ENCODE peak calls at places on chromosome 21, in six cellular contexts. W is stimulated activated CD8-positive, alpha-beta memory T cell treated with anti-CD3 and anti-CD28 coated beads, Interleukin-15, amount 100 ng/mL, for 1 hour; H is PC-3; L is BE2C; I is hypothalamus; Z is CD8-positive, alpha-beta memory T cell. R is an unnamed sample.

GRCh38 chr21:36321325-36322082 is 1.5 kb downstream of the MORC3 start:
- DNase-seq in W (no peak), I (peak; percentile 12), L (peak; percentile 9), H (peak; percentile 35), Z (no peak), R (peak; percentile 8)

GRCh38 chr21:26966360-26966977 is 419 bp downstream of the ADAMTS5 start:
- DNase-seq in H (no peak), W (no peak), L (peak; percentile 20), Z (no peak), I (peak; percentile 20), R (no peak)

GRCh38 chr21:45826733-45827692 is 154.6 kb upstream of the COL6A1 start:
- DNase-seq in Z (no peak), L (no peak), H (no peak), I (no peak), W (no peak), R (no peak)

GRCh38 chr21:44049606-44050005 is 37.5 kb downstream of the TRAPPC10 start:
- DNase-seq in H (no peak), I (no peak), L (no peak), W (no peak), Z (no peak), R (no peak)

GRCh38 chr21:32456497-32456918 is 44.0 kb downstream of the EVA1C start:
- DNase-seq in I (no peak), W (no peak), L (no peak), Z (no peak), H (peak; percentile 51), R (no peak)

GRCh38 chr21:44574457-44575306 is 1.2 kb downstream of the KRTAP10-4 start:
- DNase-seq in W (no peak), H (peak; percentile 14), L (no peak), I (no peak), Z (no peak), R (no peak)

GRCh38 chr21:18477059-18477458 is 73.5 kb upstream of the TMPRSS15 start:
- DNase-seq in L (no peak), H (peak; percentile 30), I (no peak), Z (no peak), W (no peak), R (no peak)

GRCh38 chr21:25862596-25862995 is 127.8 kb downstream of the GABPA start:
- DNase-seq in Z (peak; percentile 48), I (no peak), W (no peak), L (peak; percentile 28), H (peak; percentile 74), R (peak; percentile 4)

GRCh38 chr21:43657355-43658093 is 1.8 kb downstream of the HSF2BP start:
- DNase-seq in L (peak; percentile 23), Z (no peak), H (no peak), W (no peak), I (no peak), R (no peak)

GRCh38 chr21:46435786-46436227 is 22.9 kb upstream of the DIP2A start:
- DNase-seq in H (no peak), I (no peak), L (no peak), W (no peak), Z (no peak), R (no peak)

GRCh38 chr21:29430581-29430980 is 131.9 kb downstream of the BACH1 start:
- DNase-seq in H (no peak), I (no peak), W (no peak), Z (no peak), L (no peak), R (peak; percentile 31)

GRCh38 chr21:34834852-34835501 is 166.2 kb downstream of the CLIC6 start:
- DNase-seq in Z (no peak), I (no peak), H (no peak), L (no peak), W (no peak), R (no peak)

GRCh38 chr21:45427331-45428271 is 22.6 kb downstream of the COL18A1 start:
- DNase-seq in W (no peak), Z (no peak), I (no peak), L (peak; percentile 68), H (peak; percentile 97), R (peak; percentile 55)

GRCh38 chr21:35602811-35603210 is 457.5 kb downstream of the SETD4 start:
- DNase-seq in H (no peak), Z (no peak), W (no peak), I (no peak), L (no peak), R (no peak)

GRCh38 chr21:41758550-41758949 is 8.3 kb downstream of the RIPK4 start:
- DNase-seq in W (no peak), H (peak; percentile 99), L (no peak), I (no peak), Z (no peak), R (no peak)

GRCh38 chr21:38639782-38640750 is 141.8 kb upstream of the ERG start:
- DNase-seq in Z (no peak), I (no peak), L (no peak), H (no peak), W (no peak), R (no peak)

GRCh38 chr21:45104560-45104959 is 30.2 kb downstream of the ADARB1 start:
- DNase-seq in H (peak; percentile 43), L (peak; percentile 47), I (no peak), W (no peak), Z (no peak), R (no peak)

GRCh38 chr21:40143822-40144525 is 276.7 kb downstream of the PCP4 start:
- DNase-seq in W (peak; percentile 2), Z (no peak), L (peak; percentile 35), I (peak; percentile 36), H (peak; percentile 71), R (peak; percentile 84)

GRCh38 chr21:31988492-31989285 is 115.9 kb downstream of the HUNK start:
- DNase-seq in I (no peak), W (no peak), Z (no peak), L (no peak), H (no peak), R (no peak)

GRCh38 chr21:19648376-19648775 is 1244.8 kb upstream of the TMPRSS15 start:
- DNase-seq in L (no peak), I (no peak), Z (no peak), H (peak; percentile 29), W (no peak), R (no peak)

GRCh38 chr21:31554511-31555022 is 104.9 kb upstream of the SOD1 start:
- DNase-seq in W (no peak), H (peak; percentile 78), Z (no peak), L (no peak), I (no peak), R (no peak)

GRCh38 chr21:28699591-28700259 is 293.0 kb downstream of the LTN1 start:
- DNase-seq in I (no peak), W (no peak), Z (no peak), H (no peak), L (no peak), R (no peak)

GRCh38 chr21:45361033-45361997 is 43.6 kb upstream of the COL18A1 start:
- DNase-seq in I (no peak), W (no peak), Z (no peak), L (no peak), H (no peak), R (no peak)

GRCh38 chr21:44996096-44996495 is 56.3 kb downstream of the SLX9 start:
- DNase-seq in H (no peak), L (peak; percentile 8), Z (no peak), I (no peak), W (no peak), R (no peak)

GRCh38 chr21:31326478-31327247 is 17.4 kb downstream of the TIAM1 start:
- DNase-seq in Z (no peak), I (no peak), W (no peak), H (no peak), L (no peak), R (no peak)

GRCh38 chr21:45291613-45292398 is 4.1 kb upstream of the POFUT2 start:
- DNase-seq in L (peak; percentile 33), W (no peak), Z (no peak), I (no peak), H (no peak), R (no peak)

GRCh38 chr21:27590271-27590670 is 623.4 kb upstream of the ADAMTS5 start:
- DNase-seq in L (no peak), W (no peak), H (peak; percentile 20), I (no peak), Z (no peak), R (no peak)

GRCh38 chr21:31514598-31514997 is 144.9 kb upstream of the SOD1 start:
- DNase-seq in Z (no peak), L (peak; percentile 75), H (no peak), W (no peak), I (peak; percentile 48), R (peak; percentile 16)

GRCh38 chr21:32562426-32562825 is 22.9 kb downstream of the TCP10L start:
- DNase-seq in W (no peak), H (no peak), L (peak; percentile 19), Z (no peak), I (no peak), R (no peak)

R was measured in nephron progenitor cell.